ENCODE peak calls at places on chromosome 6, in seven cellular contexts. V is body of pancreas, P is BJ, Y is mammary epithelial cell, L is breast epithelium, S is choroid plexus epithelial cell, K is transverse colon. W is an unnamed sample.
A peak's percentile ranks its signal among the peaks of the same experiment; 100 is the strongest.

GRCh38 chr6:37435816-37436215 is 2.8 kb downstream of the CMTR1 start:
- DNase-seq in V (no peak), P (no peak), Y (no peak), L (no peak), S (peak; percentile 23), K (no peak), W (no peak)

GRCh38 chr6:4774715-4775590 is 1.3 kb upstream of the CDYL start:
- DNase-seq in V (peak; percentile 31), P (no peak), Y (peak; percentile 16), L (peak; percentile 31), S (peak; percentile 18), K (peak; percentile 44), W (peak; percentile 20)

GRCh38 chr6:40721252-40721936 is 134.2 kb upstream of the LRFN2 start:
- DNase-seq in V (no peak), P (no peak), Y (no peak), L (no peak), S (no peak), K (no peak), W (peak; percentile 48)

GRCh38 chr6:146775227-146775626 is 176.5 kb downstream of the ADGB start:
- DNase-seq in V (no peak), P (no peak), Y (no peak), L (no peak), S (peak; percentile 50), K (no peak), W (no peak)

GRCh38 chr6:134714679-134715078 is 235.2 kb downstream of the ALDH8A1 start:
- DNase-seq in V (peak; percentile 20), P (no peak), Y (peak; percentile 72), L (no peak), S (peak; percentile 88), K (no peak), W (no peak)

GRCh38 chr6:118584906-118585305 is 36.8 kb downstream of the PLN start:
- DNase-seq in V (no peak), P (no peak), Y (no peak), L (no peak), S (no peak), K (no peak), W (no peak)

GRCh38 chr6:158799051-158799792 is 19.9 kb downstream of the EZR start:
- DNase-seq in V (peak; percentile 96), P (no peak), Y (no peak), L (no peak), S (peak; percentile 21), K (peak; percentile 59), W (no peak)

GRCh38 chr6:6942826-6943225 is 164.9 kb upstream of the RREB1 start:
- DNase-seq in V (peak; percentile 46), P (peak; percentile 42), Y (no peak), L (peak; percentile 49), S (no peak), K (peak; percentile 24), W (no peak)

GRCh38 chr6:16602035-16602434 is 159.2 kb downstream of the ATXN1 start:
- DNase-seq in V (no peak), P (no peak), Y (no peak), L (no peak), S (no peak), K (no peak), W (no peak)

GRCh38 chr6:139926711-139927110 is 552.3 kb upstream of the CITED2 start:
- DNase-seq in V (no peak), P (no peak), Y (no peak), L (no peak), S (peak; percentile 41), K (no peak), W (no peak)

GRCh38 chr6:139925894-139926641 is 551.6 kb upstream of the CITED2 start:
- DNase-seq in V (peak; percentile 24), P (no peak), Y (no peak), L (no peak), S (peak; percentile 86), K (no peak), W (no peak)

GRCh38 chr6:139923964-139924475 is 549.6 kb upstream of the CITED2 start:
- DNase-seq in V (no peak), P (no peak), Y (no peak), L (no peak), S (no peak), K (no peak), W (no peak)

GRCh38 chr6:139927742-139928305 is 553.4 kb upstream of the CITED2 start:
- DNase-seq in V (no peak), P (no peak), Y (no peak), L (no peak), S (no peak), K (no peak), W (no peak)

GRCh38 chr6:139927236-139927635 is 552.8 kb upstream of the CITED2 start:
- DNase-seq in V (no peak), P (no peak), Y (no peak), L (no peak), S (peak; percentile 87), K (no peak), W (no peak)
- TF ChIP-seq CTCF in V (no peak), P (peak; percentile 27), Y (peak; percentile 25), L (no peak), S (peak; percentile 56), K (peak; percentile 31), W (peak; percentile 13)

GRCh38 chr6:45738057-45738455 is 277.6 kb downstream of the CLIC5 start:
- DNase-seq in V (no peak), P (no peak), Y (no peak), L (no peak), S (no peak), K (no peak), W (no peak)
- TF ChIP-seq CTCF in V (no peak), P (no peak), Y (no peak), L (no peak), S (no peak), K (no peak), W (no peak)

DNA sequence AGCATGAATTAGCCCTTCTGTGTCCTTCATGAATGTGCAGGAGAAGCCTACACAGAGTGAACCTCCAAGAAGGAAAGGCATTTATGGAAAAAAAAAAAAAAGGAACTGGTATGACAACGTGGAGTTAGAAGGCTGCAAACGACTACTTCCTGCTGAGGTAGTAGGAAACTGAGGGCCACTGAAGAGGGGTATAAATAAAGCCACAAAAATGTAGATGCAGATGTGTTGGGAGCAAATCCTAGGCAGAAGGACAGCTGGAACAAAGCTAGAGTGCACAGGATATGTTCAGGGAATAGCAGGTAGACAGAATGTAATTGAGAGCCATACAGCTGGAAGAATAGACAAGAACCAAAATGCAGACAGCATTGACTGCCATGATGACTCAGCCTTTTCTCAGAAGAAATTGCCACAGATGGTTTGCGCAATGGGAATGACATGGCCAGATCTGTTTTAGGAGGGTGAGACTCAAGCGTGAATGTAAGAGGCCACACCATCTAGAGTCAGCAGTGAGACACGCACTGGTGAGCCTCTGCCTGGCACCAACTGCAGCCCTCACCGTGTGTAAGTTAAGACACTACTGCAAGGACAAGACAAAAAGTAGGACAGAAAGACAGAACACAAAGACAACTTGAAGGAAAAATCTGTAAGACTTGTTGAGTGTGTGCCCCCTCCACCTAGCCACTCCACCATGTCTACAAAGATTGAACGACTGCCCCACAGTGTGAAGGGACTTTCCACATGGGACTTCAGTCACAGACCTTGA is 79.8 kb downstream of the KIF13A start:
- DNase-seq in V (peak; percentile 78), P (peak; percentile 95), Y (peak; percentile 98), L (peak; percentile 51), S (peak; percentile 97), K (peak; percentile 61), W (no peak)
- TF ChIP-seq CTCF in V (no peak), P (peak; percentile 49), Y (peak; percentile 54), L (no peak), S (peak; percentile 46), K (no peak), W (no peak)

GRCh38 chr6:99152345-99152643 is 197.2 kb downstream of the FAXC start:
- DNase-seq in V (no peak), P (no peak), Y (no peak), L (no peak), S (no peak), K (no peak), W (no peak)
- TF ChIP-seq CTCF in V (no peak), P (no peak), Y (no peak), L (no peak), S (no peak), K (no peak), W (no peak)

DNA sequence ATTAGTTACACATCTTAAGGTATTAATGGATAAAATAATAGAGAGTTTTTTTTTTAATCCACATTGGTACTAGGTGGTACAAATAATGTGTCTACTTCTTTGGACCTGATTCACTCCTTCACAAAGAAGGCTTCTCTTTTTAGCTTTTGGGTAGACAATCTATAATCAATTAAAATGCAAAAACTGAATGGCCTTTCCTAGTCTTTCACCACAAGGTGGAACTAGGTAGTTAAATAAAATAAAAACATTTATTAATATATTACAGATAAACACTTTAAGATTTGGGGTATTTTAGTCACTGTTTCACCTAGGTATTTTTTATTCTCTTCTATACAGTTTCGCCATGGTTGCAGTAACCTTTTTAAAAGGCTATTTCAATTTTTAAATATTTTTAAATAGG is 68.3 kb upstream of the DST start:
- DNase-seq in V (no peak), P (no peak), Y (no peak), L (no peak), S (no peak), K (no peak), W (no peak)
- TF ChIP-seq CTCF in V (no peak), P (no peak), Y (peak; percentile 20), L (no peak), S (no peak), K (no peak), W (peak; percentile 28)

GRCh38 chr6:13427838-13428527 is 59.4 kb downstream of the GFOD1 start:
- DNase-seq in V (peak; percentile 35), P (no peak), Y (no peak), L (no peak), S (no peak), K (peak; percentile 59), W (no peak)
- TF ChIP-seq CTCF in V (no peak), P (no peak), Y (no peak), L (no peak), S (no peak), K (no peak), W (no peak)